ENCODE peak calls at places on chromosomes 13 and 19, in nine cellular contexts. S is cardiac muscle cell, Z is left lung, I is thoracic aorta, T is GM23338, W is uterus, B is small intestine, A is A673, P is left ventricle myocardium inferior. G is an unnamed sample.

GRCh38 chr19:47714339-47714738 is 1.1 kb downstream of the EHD2 start:
- DNase-seq in S (no peak), Z (no peak), I (no peak), T (no peak), W (no peak), B (no peak), A (no peak), P (no peak), G (no peak)

GRCh38 chr19:36604656-36605100 is 435 bp upstream of the ZNF382 start:
- DNase-seq in S (peak), Z (peak), I (peak), T (peak), W (peak), B (peak), A (peak), P (peak), G (peak)

GRCh38 chr13:24651718-24652345 is 28.4 kb upstream of the ATP12A start:
- DNase-seq in S (no peak), Z (no peak), I (no peak), T (no peak), W (no peak), B (peak), A (no peak), P (no peak), G (no peak)

GRCh38 chr13:46676378-46676725 is 120.6 kb downstream of the ESD start:
- DNase-seq in S (no peak), Z (no peak), I (no peak), T (no peak), W (no peak), B (no peak), A (no peak), P (no peak), G (no peak)

GRCh38 chr19:35896643-35897040 is 3.7 kb downstream of the NFKBID start:
- DNase-seq in S (no peak), Z (no peak), I (no peak), T (no peak), W (no peak), B (no peak), A (no peak), P (no peak), G (no peak)

GRCh38 chr19:52651956-52652355 is 13.8 kb upstream of the ZNF83 start:
- DNase-seq in S (no peak), Z (no peak), I (no peak), T (no peak), W (no peak), B (no peak), A (no peak), P (no peak), G (no peak)

GRCh38 chr13:114022309-114022669 is 48.4 kb upstream of the C13orf46 start:
- DNase-seq in S (no peak), Z (no peak), I (no peak), T (no peak), W (no peak), B (no peak), A (no peak), P (no peak), G (peak)

GRCh38 chr13:41327994-41328778 is 17.1 kb downstream of the NAA16 start:
- DNase-seq in S (no peak), Z (no peak), I (no peak), T (no peak), W (no peak), B (no peak), A (no peak), P (no peak), G (no peak)

GRCh38 chr13:93290503-93290902 is 63.9 kb downstream of the GPC6 start:
- DNase-seq in S (peak), Z (no peak), I (no peak), T (no peak), W (no peak), B (no peak), A (peak), P (no peak), G (no peak)

GRCh38 chr13:45604892-45605291 is 10.6 kb downstream of the ERICH6B start:
- DNase-seq in S (no peak), Z (no peak), I (no peak), T (peak), W (no peak), B (no peak), A (no peak), P (no peak), G (no peak)

GRCh38 chr13:40764587-40765403 is 6.2 kb downstream of the MRPS31 start:
- DNase-seq in S (no peak), Z (no peak), I (no peak), T (no peak), W (no peak), B (peak), A (no peak), P (no peak), G (no peak)

GRCh38 chr13:95644611-95645052 is at the start of gene DZIP1:
- DNase-seq in S (peak), Z (peak), I (peak), T (peak), W (peak), B (no peak), A (peak), P (peak), G (peak)

GRCh38 chr19:53365899-53366493 is 491 bp downstream of the ZNF525 start:
- DNase-seq in S (no peak), Z (no peak), I (no peak), T (peak), W (no peak), B (no peak), A (no peak), P (peak), G (peak)

GRCh38 chr19:7673995-7674667 is 2.8 kb upstream of the MCEMP1 start:
- DNase-seq in S (peak), Z (peak), I (no peak), T (peak), W (peak), B (peak), A (peak), P (peak), G (peak)

GRCh38 chr13:23069571-23069970 is 111.2 kb upstream of the SGCG start:
- DNase-seq in S (peak), Z (no peak), I (no peak), T (no peak), W (no peak), B (no peak), A (no peak), P (no peak), G (no peak)

GRCh38 chr13:78589206-78589605 is 14.1 kb downstream of the POU4F1 start:
- DNase-seq in S (peak), Z (no peak), I (no peak), T (peak), W (no peak), B (no peak), A (peak), P (peak), G (peak)

GRCh38 chr13:44726214-44726613 is 150.1 kb upstream of the TSC22D1 start:
- DNase-seq in S (peak), Z (no peak), I (no peak), T (no peak), W (no peak), B (no peak), A (no peak), P (no peak), G (no peak)

GRCh38 chr13:111556496-111556895 is 236.1 kb downstream of the TEX29 start:
- DNase-seq in S (no peak), Z (no peak), I (no peak), T (no peak), W (no peak), B (no peak), A (no peak), P (no peak), G (no peak)

GRCh38 chr13:79231887-79232286 is 174.2 kb downstream of the RBM26 start:
- DNase-seq in S (no peak), Z (no peak), I (no peak), T (no peak), W (no peak), B (no peak), A (no peak), P (no peak), G (no peak)

GRCh38 chr19:36686365-36687213 is 823 bp upstream of the ZNF567 start:
- DNase-seq in S (peak), Z (no peak), I (no peak), T (peak), W (no peak), B (peak), A (peak), P (no peak), G (no peak)

GRCh38 chr13:26498524-26499208 is 58.8 kb upstream of the WASF3 start:
- DNase-seq in S (peak), Z (no peak), I (no peak), T (no peak), W (no peak), B (no peak), A (peak), P (no peak), G (no peak)

GRCh38 chr13:76754414-76754813 is 131.8 kb downstream of the KCTD12 start:
- DNase-seq in S (peak), Z (no peak), I (no peak), T (no peak), W (no peak), B (no peak), A (peak), P (no peak), G (no peak)

GRCh38 chr13:95295026-95295425 is 6.2 kb downstream of the ABCC4 start:
- DNase-seq in S (no peak), Z (no peak), I (no peak), T (no peak), W (no peak), B (no peak), A (no peak), P (no peak), G (no peak)

GRCh38 chr13:80337011-80337688 is 3.8 kb downstream of the SPRY2 start:
- DNase-seq in S (peak), Z (no peak), I (no peak), T (no peak), W (no peak), B (peak), A (no peak), P (no peak), G (peak)

GRCh38 chr13:112783946-112784500 is 94.2 kb downstream of the ATP11A start:
- DNase-seq in S (no peak), Z (peak), I (no peak), T (no peak), W (peak), B (no peak), A (no peak), P (no peak), G (no peak)

GRCh38 chr19:54190942-54191670 is at the start of gene TSEN34:
- DNase-seq in S (peak), Z (peak), I (no peak), T (peak), W (no peak), B (no peak), A (peak), P (peak), G (peak)

GRCh38 chr13:67662997-67663396 is 432.9 kb upstream of the PCDH9 start:
- DNase-seq in S (no peak), Z (no peak), I (no peak), T (no peak), W (no peak), B (no peak), A (no peak), P (no peak), G (no peak)

GRCh38 chr19:58581227-58582141 is 8.3 kb upstream of the MZF1 start:
- DNase-seq in S (peak), Z (peak), I (peak), T (peak), W (peak), B (peak), A (peak), P (peak), G (peak)

GRCh38 chr13:32940601-32941000 is 75.6 kb upstream of the KL start:
- DNase-seq in S (peak), Z (no peak), I (no peak), T (no peak), W (no peak), B (no peak), A (no peak), P (peak), G (peak)

GRCh38 chr19:2586196-2586595 is 110.3 kb downstream of the GADD45B start:
- DNase-seq in S (no peak), Z (no peak), I (no peak), T (peak), W (no peak), B (no peak), A (no peak), P (no peak), G (no peak)

GRCh38 chr19:44993526-44993925 is 7.7 kb upstream of the RELB start:
- DNase-seq in S (no peak), Z (no peak), I (no peak), T (no peak), W (no peak), B (no peak), A (no peak), P (no peak), G (no peak)

GRCh38 chr13:66624302-66624701 is 605.8 kb downstream of the PCDH9 start:
- DNase-seq in S (no peak), Z (no peak), I (no peak), T (no peak), W (no peak), B (no peak), A (no peak), P (no peak), G (no peak)

GRCh38 chr19:35457173-35457572 is 9.1 kb downstream of the FFAR2 start:
- DNase-seq in S (no peak), Z (no peak), I (no peak), T (no peak), W (no peak), B (no peak), A (no peak), P (no peak), G (no peak)

GRCh38 chr13:42395066-42395821 is 123.3 kb downstream of the AKAP11 start:
- DNase-seq in S (no peak), Z (no peak), I (no peak), T (no peak), W (no peak), B (no peak), A (no peak), P (no peak), G (no peak)

GRCh38 chr13:30151398-30151797 is 156.0 kb downstream of the KATNAL1 start:
- DNase-seq in S (no peak), Z (no peak), I (no peak), T (no peak), W (no peak), B (no peak), A (no peak), P (no peak), G (no peak)

GRCh38 chr13:22703601-22704209 is 477.1 kb upstream of the SGCG start:
- DNase-seq in S (no peak), Z (no peak), I (no peak), T (no peak), W (no peak), B (peak), A (no peak), P (no peak), G (no peak)

GRCh38 chr13:45492538-45492937 is 27.8 kb downstream of the COG3 start:
- DNase-seq in S (peak), Z (no peak), I (no peak), T (no peak), W (no peak), B (no peak), A (no peak), P (no peak), G (no peak)

GRCh38 chr13:76637651-76638111 is 248.5 kb downstream of the KCTD12 start:
- DNase-seq in S (peak), Z (no peak), I (no peak), T (no peak), W (no peak), B (no peak), A (no peak), P (no peak), G (no peak)

GRCh38 chr19:56080669-56081401 is 40.3 kb downstream of the ZNF787 start:
- DNase-seq in S (peak), Z (peak), I (no peak), T (peak), W (peak), B (peak), A (peak), P (peak), G (peak)

GRCh38 chr19:343941-344624 is 513 bp downstream of the MIER2 start:
- DNase-seq in S (peak), Z (no peak), I (no peak), T (peak), W (peak), B (peak), A (peak), P (no peak), G (peak)

GRCh38 chr19:343451-343931 is 1.1 kb downstream of the MIER2 start:
- DNase-seq in S (peak), Z (no peak), I (no peak), T (peak), W (no peak), B (no peak), A (peak), P (no peak), G (peak)

GRCh38 chr19:344625-345319 is at the start of gene MIER2:
- DNase-seq in S (peak), Z (peak), I (peak), T (peak), W (peak), B (peak), A (peak), P (peak), G (peak)

GRCh38 chr19:342801-343421 is 1.7 kb downstream of the MIER2 start:
- DNase-seq in S (peak), Z (peak), I (no peak), T (no peak), W (peak), B (no peak), A (no peak), P (peak), G (peak)

GRCh38 chr19:345320-345879 is 804 bp upstream of the MIER2 start:
- DNase-seq in S (no peak), Z (no peak), I (no peak), T (no peak), W (no peak), B (no peak), A (no peak), P (no peak), G (no peak)
- H3K4me3 ChIP-seq in S (peak), Z (peak), I (peak), T (peak), W (peak), B (peak), A (peak), P (peak), G (peak)

GRCh38 chr19:1507763-1508506 is 4.9 kb downstream of the ADAMTSL5 start:
- DNase-seq in S (peak), Z (peak), I (peak), T (peak), W (peak), B (peak), A (peak), P (peak), G (peak)
- H3K4me3 ChIP-seq in S (peak), Z (peak), I (peak), T (peak), W (peak), B (peak), A (peak), P (peak), G (no peak)

DNA sequence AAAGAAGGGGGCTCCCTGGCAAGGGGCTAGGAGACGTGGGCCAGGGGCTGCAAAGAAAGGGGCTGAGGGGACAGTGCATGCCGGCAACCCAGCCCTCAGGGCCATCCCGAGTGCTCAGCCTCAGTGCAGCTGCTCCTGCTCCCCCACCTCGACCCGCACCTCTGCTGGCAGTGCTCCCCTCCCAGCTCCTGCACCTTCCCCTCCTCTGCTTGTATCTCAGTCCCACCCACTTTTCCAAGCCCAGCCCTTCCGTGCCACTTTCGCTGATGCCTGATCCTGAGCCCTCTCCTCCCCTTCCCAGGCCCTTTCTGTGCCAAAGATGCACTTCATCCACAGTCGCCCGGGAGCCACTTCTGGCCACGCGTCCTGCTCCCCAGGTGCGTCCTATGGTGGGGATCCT is 69.9 kb upstream of the KCTD15 start:
- DNase-seq in S (no peak), Z (no peak), I (no peak), T (no peak), W (no peak), B (no peak), A (no peak), P (no peak), G (no peak)
- H3K4me3 ChIP-seq in S (no peak), Z (no peak), I (no peak), T (no peak), W (no peak), B (no peak), A (no peak), P (no peak), G (no peak)

GRCh38 chr19:38182536-38183210 is 41.3 kb downstream of the DPF1 start:
- DNase-seq in S (no peak), Z (no peak), I (no peak), T (no peak), W (no peak), B (no peak), A (no peak), P (no peak), G (no peak)

GRCh38 chr19:38184815-38185214 is 39.2 kb downstream of the DPF1 start:
- DNase-seq in S (no peak), Z (no peak), I (no peak), T (no peak), W (no peak), B (no peak), A (no peak), P (no peak), G (no peak)

GRCh38 chr19:38180071-38180470 is 44.0 kb downstream of the DPF1 start:
- DNase-seq in S (no peak), Z (no peak), I (no peak), T (no peak), W (no peak), B (no peak), A (no peak), P (no peak), G (no peak)

GRCh38 chr19:38183227-38183914 is 40.7 kb downstream of the DPF1 start:
- DNase-seq in S (peak), Z (no peak), I (no peak), T (peak), W (peak), B (no peak), A (peak), P (peak), G (peak)
- H3K4me3 ChIP-seq in S (peak), Z (no peak), I (peak), T (peak), W (peak), B (no peak), A (peak), P (peak), G (peak)

GRCh38 chr19:10107817-10108367 is 1.7 kb downstream of the PPAN start:
- DNase-seq in S (no peak), Z (no peak), I (no peak), T (no peak), W (no peak), B (no peak), A (no peak), P (no peak), G (no peak)
- H3K4me3 ChIP-seq in S (no peak), Z (peak), I (no peak), T (peak), W (no peak), B (no peak), A (peak), P (no peak), G (no peak)

DNA sequence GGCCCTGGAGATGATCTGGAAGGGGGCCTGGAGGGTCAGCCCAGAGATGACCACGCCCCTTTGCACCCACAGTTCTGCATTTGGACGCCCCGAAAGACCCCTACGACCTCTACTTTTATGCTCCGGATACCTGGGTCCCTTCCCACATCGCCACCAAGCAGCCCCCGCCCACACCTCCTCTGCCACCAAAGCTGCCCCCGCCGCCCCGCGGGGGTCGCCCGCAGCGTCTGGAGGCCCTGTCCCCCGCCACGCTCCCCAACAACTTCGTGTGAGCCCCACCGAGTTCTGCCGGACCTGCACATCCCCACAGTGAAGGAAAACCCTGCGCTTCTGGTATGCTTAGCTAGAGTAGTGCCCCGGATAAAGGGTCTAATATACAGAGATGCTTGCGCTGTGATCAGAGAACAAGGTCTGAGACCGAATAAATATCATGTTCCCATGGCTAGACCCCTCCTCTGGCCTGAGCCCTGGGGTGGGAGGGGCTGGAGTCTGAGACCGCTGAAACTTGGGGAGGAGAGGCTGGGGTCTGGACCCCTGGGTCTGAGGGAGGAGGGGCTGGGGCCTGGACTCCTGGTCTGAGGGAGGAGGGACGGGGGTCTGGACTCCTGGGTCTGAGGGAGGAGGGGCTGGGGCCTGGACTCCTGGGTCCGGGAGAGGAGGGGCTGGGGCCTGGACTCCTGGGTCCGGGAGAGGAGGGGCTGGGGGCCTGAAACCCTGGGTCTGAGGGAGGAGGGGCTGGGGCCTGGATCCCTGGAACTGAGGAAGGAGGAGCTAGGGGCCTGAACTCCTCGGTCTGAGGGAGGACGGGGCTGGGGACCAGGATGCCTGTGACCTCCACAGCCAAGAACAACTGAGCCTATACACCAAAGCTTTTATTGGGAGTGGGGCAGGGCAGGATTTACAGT is 3.6 kb downstream of the GFY start:
- DNase-seq in S (no peak), Z (no peak), I (no peak), T (no peak), W (no peak), B (no peak), A (no peak), P (no peak), G (no peak)
- H3K4me3 ChIP-seq in S (peak), Z (no peak), I (no peak), T (peak), W (no peak), B (no peak), A (no peak), P (peak), G (peak)

G was measured in right cardiac atrium.